ENCODE peak calls at places on chromosome 22, in six cellular contexts. Q is IMR-90, D is H9, T is H1, L is mesenchymal stem cell, M is trophoblast cell. Y is an unnamed sample.

GRCh38 chr22:26259510-26259909 is 90.2 kb downstream of the SEZ6L start:
- DNase-seq in Q (peak; percentile 8), D (peak; percentile 70), T (peak; percentile 73), L (no peak), M (peak; percentile 63), Y (peak; percentile 59)

GRCh38 chr22:20794132-20794990 is 20.4 kb downstream of the SERPIND1 start:
- DNase-seq in Q (no peak), D (no peak), T (no peak), L (no peak), M (no peak), Y (no peak)

GRCh38 chr22:29157759-29158535 is 47.7 kb upstream of the EMID1 start:
- DNase-seq in Q (no peak), D (no peak), T (no peak), L (no peak), M (peak; percentile 21), Y (no peak)

GRCh38 chr22:47276219-47276843 is 513.9 kb downstream of the TBC1D22A start:
- DNase-seq in Q (no peak), D (no peak), T (no peak), L (no peak), M (no peak), Y (no peak)

GRCh38 chr22:30890689-30891442 is 77.7 kb downstream of the MORC2 start:
- DNase-seq in Q (peak; percentile 10), D (peak; percentile 74), T (peak; percentile 82), L (peak; percentile 12), M (peak; percentile 66), Y (peak; percentile 26)

GRCh38 chr22:46748948-46749681 is 11.1 kb upstream of the CERK start:
- DNase-seq in Q (peak; percentile 49), D (no peak), T (no peak), L (peak; percentile 73), M (peak; percentile 78), Y (no peak)

GRCh38 chr22:27113211-27114030 is 456.0 kb downstream of the MIAT start:
- DNase-seq in Q (peak; percentile 97), D (no peak), T (no peak), L (peak; percentile 99), M (peak; percentile 48), Y (no peak)

GRCh38 chr22:46734830-46735453 is 3.1 kb downstream of the CERK start:
- DNase-seq in Q (no peak), D (no peak), T (no peak), L (peak; percentile 4), M (peak; percentile 18), Y (no peak)

GRCh38 chr22:20456064-20456721 is 18.6 kb upstream of the SCARF2 start:
- DNase-seq in Q (peak; percentile 86), D (peak; percentile 89), T (peak; percentile 86), L (peak; percentile 85), M (peak; percentile 85), Y (peak; percentile 71)

GRCh38 chr22:25176175-25176574 is 23.5 kb upstream of the CRYBB3 start:
- DNase-seq in Q (no peak), D (no peak), T (no peak), L (no peak), M (no peak), Y (no peak)

GRCh38 chr22:22955276-22955798 is 67.7 kb downstream of the IGLL5 start:
- DNase-seq in Q (no peak), D (no peak), T (no peak), L (no peak), M (no peak), Y (no peak)

GRCh38 chr22:35648066-35649025 is at the start of gene APOL6:
- DNase-seq in Q (peak; percentile 76), D (peak; percentile 32), T (peak; percentile 47), L (peak; percentile 95), M (peak; percentile 90), Y (no peak)

GRCh38 chr22:39290724-39291161 is 28.7 kb downstream of the RPL3 start:
- DNase-seq in Q (peak; percentile 71), D (peak; percentile 57), T (no peak), L (peak; percentile 89), M (peak; percentile 84), Y (no peak)

GRCh38 chr22:23315341-23315917 is 135.1 kb downstream of the BCR start:
- DNase-seq in Q (peak; percentile 86), D (peak; percentile 82), T (peak; percentile 87), L (peak; percentile 82), M (peak; percentile 75), Y (peak; percentile 29)

GRCh38 chr22:32016081-32016480 is 27.0 kb upstream of the SLC5A1 start:
- DNase-seq in Q (no peak), D (no peak), T (no peak), L (no peak), M (no peak), Y (no peak)

GRCh38 chr22:48577014-48577690 is 1250.5 kb downstream of the BRD1 start:
- DNase-seq in Q (no peak), D (peak; percentile 44), T (no peak), L (no peak), M (no peak), Y (no peak)

GRCh38 chr22:50676661-50677492 is 4.3 kb downstream of the SHANK3 start:
- DNase-seq in Q (no peak), D (no peak), T (no peak), L (no peak), M (no peak), Y (no peak)

GRCh38 chr22:36397081-36397766 is 9.5 kb upstream of the MYH9 start:
- DNase-seq in Q (peak; percentile 72), D (no peak), T (no peak), L (peak; percentile 86), M (peak; percentile 61), Y (no peak)

GRCh38 chr22:36590441-36591056 is 61.6 kb upstream of the EIF3D start:
- DNase-seq in Q (no peak), D (no peak), T (no peak), L (no peak), M (no peak), Y (no peak)

GRCh38 chr22:39384750-39385480 is 14.7 kb upstream of the TAB1 start:
- DNase-seq in Q (peak; percentile 28), D (peak; percentile 79), T (peak; percentile 83), L (peak; percentile 37), M (peak; percentile 24), Y (peak; percentile 35)

GRCh38 chr22:20728523-20729190 is 45.3 kb upstream of the SERPIND1 start:
- DNase-seq in Q (no peak), D (no peak), T (no peak), L (no peak), M (no peak), Y (no peak)

GRCh38 chr22:28978863-28979799 is 82.5 kb downstream of the C22orf31 start:
- DNase-seq in Q (no peak), D (no peak), T (no peak), L (no peak), M (no peak), Y (no peak)

DNA sequence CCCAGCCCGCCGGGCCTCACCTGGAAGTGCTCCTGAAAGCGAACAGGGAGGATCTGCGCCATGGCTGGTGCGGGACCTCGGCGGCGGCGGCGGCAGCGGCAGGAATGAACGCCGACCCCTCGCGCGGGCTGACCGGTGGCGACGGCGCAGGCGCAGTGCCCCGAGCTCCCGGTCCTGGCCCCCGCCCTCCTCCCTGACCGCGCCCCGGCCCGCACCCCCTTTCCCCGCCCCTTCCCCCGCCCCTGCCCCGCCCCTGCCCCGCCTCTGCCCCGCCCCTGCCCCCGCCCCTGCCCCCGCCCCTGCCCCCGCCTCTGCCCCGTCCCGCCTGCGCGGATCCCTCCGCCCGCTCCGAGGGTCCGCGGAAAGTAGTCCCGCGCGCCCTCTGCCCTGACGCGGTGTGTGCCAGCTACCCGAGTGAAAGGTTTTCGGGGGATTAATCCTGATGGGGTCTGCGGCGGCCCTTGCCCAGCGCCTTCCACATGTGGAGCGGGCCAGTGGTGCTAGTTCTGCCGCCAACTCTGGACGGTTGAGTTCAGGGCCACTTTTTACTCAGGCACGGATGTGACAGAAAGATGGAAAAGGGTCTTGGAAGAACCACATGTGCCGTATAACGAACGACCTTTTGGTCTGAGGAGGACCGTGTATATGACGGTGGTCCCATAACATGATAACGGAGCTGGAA is at the start of gene CLTCL1:
- DNase-seq in Q (peak; percentile 58), D (peak; percentile 85), T (peak; percentile 92), L (peak; percentile 72), M (peak; percentile 69), Y (peak; percentile 80)
- H3K18ac ChIP-seq in Q (peak within 1 kb of the TSS; percentile 33), D (peak within 1 kb of the TSS; percentile 12), T (peak within 1 kb of the TSS; percentile 62), L (peak within 1 kb of the TSS; percentile 86), M (peak within 1 kb of the TSS; percentile 78), Y (peak within 1 kb of the TSS; percentile 83)

GRCh38 chr22:42686756-42687491 is 33.7 kb downstream of the A4GALT start:
- DNase-seq in Q (no peak), D (no peak), T (no peak), L (no peak), M (peak; percentile 71), Y (no peak)

GRCh38 chr22:42685941-42686666 is 34.6 kb downstream of the A4GALT start:
- DNase-seq in Q (no peak), D (no peak), T (no peak), L (no peak), M (no peak), Y (no peak)

GRCh38 chr22:42691440-42691839 is 29.2 kb downstream of the A4GALT start:
- DNase-seq in Q (no peak), D (no peak), T (no peak), L (no peak), M (no peak), Y (no peak)

GRCh38 chr22:42688241-42688913 is 32.3 kb downstream of the A4GALT start:
- DNase-seq in Q (peak; percentile 93), D (peak; percentile 77), T (no peak), L (peak; percentile 96), M (peak; percentile 95), Y (peak; percentile 38)

GRCh38 chr22:42688914-42689275 is 31.8 kb downstream of the A4GALT start:
- DNase-seq in Q (no peak), D (no peak), T (no peak), L (no peak), M (no peak), Y (no peak)
- H2AFZ ChIP-seq in Q (peak overlapping the region; percentile 90), D (no peak overlapping the region), T (no peak overlapping the region), L (peak overlapping the region; percentile 81), M (peak overlapping the region; percentile 69), Y (peak overlapping the region; percentile 86)

DNA sequence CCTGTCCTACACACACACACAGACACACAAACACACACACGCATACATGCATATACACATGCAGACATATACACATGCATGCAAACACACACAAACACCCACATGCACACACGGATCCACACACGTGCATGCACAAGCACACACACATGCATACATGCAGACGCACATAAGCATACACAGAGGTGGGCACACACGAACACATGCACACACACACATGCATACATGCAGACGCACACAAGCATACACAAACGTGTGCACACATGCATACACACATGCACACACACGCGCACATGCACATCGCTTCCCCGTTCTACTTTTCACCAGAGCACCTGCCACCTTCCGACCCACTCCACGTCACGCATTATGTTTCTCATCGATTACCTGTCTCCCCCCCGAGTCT is 13.2 kb downstream of the PHF21B start:
- DNase-seq in Q (no peak), D (no peak), T (no peak), L (no peak), M (no peak), Y (no peak)
- H3K79me1 ChIP-seq in Q (no peaks in the 10 kb centered on the region), D (peaks cover 18% of the 10 kb centered on the region), T (peaks cover 40% of the 10 kb centered on the region), L (no peaks in the 10 kb centered on the region), M (no peaks in the 10 kb centered on the region), Y (peaks cover 43% of the 10 kb centered on the region)

DNA sequence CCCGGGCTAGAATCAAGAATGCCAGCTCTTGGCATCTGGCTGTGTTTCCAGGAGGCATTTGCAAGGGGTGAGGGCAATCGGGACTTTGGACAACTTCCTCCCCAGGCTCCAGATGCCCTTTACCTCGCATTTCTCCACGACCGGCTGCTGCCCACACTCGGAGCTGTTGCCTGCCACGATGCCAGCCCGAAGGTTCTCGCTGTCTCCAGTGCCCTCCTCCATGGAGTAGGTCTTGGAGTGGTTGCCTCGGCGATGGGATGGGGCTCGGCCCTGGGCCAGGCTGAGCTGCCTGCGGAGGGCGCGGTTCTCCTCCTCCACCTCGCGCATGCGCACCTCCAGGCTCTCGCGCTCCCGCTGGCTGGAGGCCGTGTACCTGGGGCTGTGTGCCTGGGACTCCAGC is 270.0 kb downstream of the LARGE1 start:
- DNase-seq in Q (no peak), D (no peak), T (no peak), L (no peak), M (peak; percentile 2), Y (no peak)
- H3K18ac ChIP-seq in Q (no peak overlapping the region), D (no peak overlapping the region), T (no peak overlapping the region), L (no peak overlapping the region), M (no peak overlapping the region), Y (no peak overlapping the region)

GRCh38 chr22:37848587-37849088 is 581 bp upstream of the EIF3L start:
- DNase-seq in Q (peak; percentile 16), D (no peak), T (no peak), L (peak; percentile 39), M (peak; percentile 70), Y (no peak)
- H2AFZ ChIP-seq in Q (peak overlapping the region; percentile 44), D (no peak overlapping the region), T (no peak overlapping the region), L (no peak overlapping the region), M (no peak overlapping the region), Y (peak overlapping the region; percentile 86)

Y was measured in neuronal stem cell.